ENCODE peak calls at places on chromosomes 6 and 20, in nine cellular contexts. U is A549, J is astrocyte, A is neural progenitor cell, E is heart right ventricle, D is BJ, I is NB4, W is psoas muscle, S is AG04450. B is an unnamed sample.
A peak's percentile ranks its signal among the peaks of the same experiment; 100 is the strongest.

GRCh38 chr6:88513920-88514319 is 347.8 kb upstream of the CNR1 start:
- DNase-seq in U (no peak), J (no peak), A (no peak), E (no peak), D (no peak), I (no peak), W (no peak), S (no peak), B (no peak)

GRCh38 chr20:50242863-50243609 is 52.4 kb downstream of the CEBPB start:
- DNase-seq in U (no peak), J (peak; percentile 61), A (no peak), E (no peak), D (no peak), I (no peak), W (no peak), S (no peak), B (no peak)

GRCh38 chr6:138944412-138944811 is 43.6 kb downstream of the REPS1 start:
- DNase-seq in U (peak; percentile 65), J (peak; percentile 77), A (no peak), E (no peak), D (no peak), I (no peak), W (no peak), S (peak; percentile 6), B (peak; percentile 49)

GRCh38 chr20:62642666-62643520 is 590 bp downstream of the SLCO4A1 start:
- DNase-seq in U (peak; percentile 40), J (peak; percentile 8), A (peak; percentile 57), E (peak; percentile 36), D (no peak), I (peak; percentile 68), W (no peak), S (no peak), B (no peak)

GRCh38 chr6:144134176-144134575 is 16.1 kb upstream of the STX11 start:
- DNase-seq in U (no peak), J (no peak), A (no peak), E (no peak), D (no peak), I (no peak), W (no peak), S (no peak), B (no peak)

GRCh38 chr6:159978291-159979135 is 9.6 kb downstream of the IGF2R start:
- DNase-seq in U (no peak), J (no peak), A (peak; percentile 16), E (no peak), D (no peak), I (no peak), W (no peak), S (no peak), B (no peak)

GRCh38 chr6:44594471-44594870 is 207.0 kb downstream of the CDC5L start:
- DNase-seq in U (no peak), J (no peak), A (peak; percentile 38), E (no peak), D (no peak), I (no peak), W (no peak), S (no peak), B (no peak)

GRCh38 chr6:87705070-87705691 is 3.1 kb upstream of the AKIRIN2 start:
- DNase-seq in U (peak; percentile 81), J (peak; percentile 71), A (no peak), E (no peak), D (no peak), I (peak; percentile 42), W (no peak), S (no peak), B (no peak)

GRCh38 chr6:162999575-163000285 is 272.0 kb downstream of the PACRG start:
- DNase-seq in U (no peak), J (peak; percentile 92), A (no peak), E (no peak), D (no peak), I (no peak), W (no peak), S (no peak), B (peak; percentile 75)

GRCh38 chr6:110930795-110931194 is 27.7 kb upstream of the GTF3C6 start:
- DNase-seq in U (no peak), J (no peak), A (no peak), E (no peak), D (no peak), I (no peak), W (no peak), S (no peak), B (no peak)

GRCh38 chr6:167973092-167973880 is 24.2 kb upstream of the KIF25 start:
- DNase-seq in U (no peak), J (no peak), A (peak; percentile 20), E (no peak), D (no peak), I (no peak), W (no peak), S (no peak), B (no peak)

GRCh38 chr6:6287415-6287814 is 33.0 kb downstream of the F13A1 start:
- DNase-seq in U (no peak), J (no peak), A (no peak), E (no peak), D (no peak), I (no peak), W (no peak), S (no peak), B (no peak)
- H3K4me3 ChIP-seq in U (no peak overlapping the region), J (no peak overlapping the region), A (no peak overlapping the region), E (no peak overlapping the region), D (no peak overlapping the region), I (no peak overlapping the region), W (no peak overlapping the region), S (no peak overlapping the region), B (no peak overlapping the region)

GRCh38 chr6:11179088-11179977 is 53.1 kb downstream of the NEDD9 start:
- DNase-seq in U (no peak), J (no peak), A (peak; percentile 42), E (no peak), D (no peak), I (no peak), W (no peak), S (no peak), B (no peak)

GRCh38 chr6:11181478-11182136 is 50.9 kb downstream of the NEDD9 start:
- DNase-seq in U (no peak), J (no peak), A (no peak), E (no peak), D (no peak), I (no peak), W (no peak), S (no peak), B (no peak)

GRCh38 chr6:11177271-11177670 is 55.2 kb downstream of the NEDD9 start:
- DNase-seq in U (no peak), J (no peak), A (no peak), E (no peak), D (no peak), I (no peak), W (no peak), S (no peak), B (no peak)

GRCh38 chr6:11183761-11184362 is 48.6 kb downstream of the NEDD9 start:
- DNase-seq in U (no peak), J (no peak), A (no peak), E (no peak), D (no peak), I (no peak), W (no peak), S (no peak), B (no peak)

DNA sequence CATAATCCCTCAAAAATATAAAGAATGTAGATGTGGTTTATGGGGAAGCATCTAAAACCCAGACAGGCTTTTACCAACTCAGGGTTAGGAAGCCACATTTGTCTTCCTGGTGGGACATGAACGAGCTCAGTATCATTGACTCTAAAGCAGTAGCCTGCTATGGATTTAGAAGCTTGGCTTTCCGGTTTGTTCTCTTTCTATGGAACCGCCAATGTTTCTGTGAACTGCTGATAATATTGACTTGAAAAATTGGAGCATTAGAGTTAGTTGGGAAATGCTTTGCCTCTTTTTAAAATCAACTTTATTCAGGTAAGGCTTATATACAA is 52.5 kb downstream of the NEDD9 start:
- DNase-seq in U (no peak), J (peak; percentile 34), A (no peak), E (no peak), D (no peak), I (no peak), W (no peak), S (no peak), B (no peak)
- H3K4me3 ChIP-seq in U (no peak overlapping the region), J (no peak overlapping the region), A (no peak overlapping the region), E (no peak overlapping the region), D (no peak overlapping the region), I (no peak overlapping the region), W (no peak overlapping the region), S (no peak overlapping the region), B (no peak overlapping the region)

GRCh38 chr20:61420056-61420455 is 168.0 kb downstream of the CDH4 start:
- DNase-seq in U (no peak), J (no peak), A (no peak), E (no peak), D (no peak), I (no peak), W (no peak), S (no peak), B (no peak)

GRCh38 chr20:61420781-61421180 is 168.7 kb downstream of the CDH4 start:
- DNase-seq in U (no peak), J (no peak), A (no peak), E (no peak), D (no peak), I (no peak), W (no peak), S (no peak), B (no peak)

GRCh38 chr20:61419501-61419900 is 167.4 kb downstream of the CDH4 start:
- DNase-seq in U (no peak), J (no peak), A (no peak), E (no peak), D (no peak), I (no peak), W (no peak), S (no peak), B (no peak)

GRCh38 chr20:61417221-61417941 is 165.3 kb downstream of the CDH4 start:
- DNase-seq in U (no peak), J (no peak), A (no peak), E (no peak), D (no peak), I (no peak), W (no peak), S (no peak), B (no peak)

DNA sequence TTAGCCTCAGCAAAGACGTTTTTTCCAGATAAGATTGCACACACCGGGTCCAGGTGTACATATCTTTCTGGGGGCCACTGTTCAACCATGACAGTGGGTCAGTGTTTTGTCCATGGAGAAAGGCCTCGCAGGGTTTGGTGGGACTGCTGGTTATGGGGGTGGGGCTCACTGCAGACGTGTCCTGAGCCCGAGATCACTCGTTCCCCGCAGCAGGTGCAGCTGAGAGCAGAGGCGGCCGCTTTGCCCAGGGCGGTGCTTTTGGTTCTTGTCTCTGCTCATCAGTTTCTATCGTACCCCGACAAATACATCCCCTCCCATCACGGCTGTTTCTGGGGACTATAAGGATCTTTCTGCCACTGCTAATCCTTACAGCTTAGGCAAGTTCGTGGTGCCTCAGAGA is 166.9 kb downstream of the CDH4 start:
- DNase-seq in U (no peak), J (no peak), A (no peak), E (no peak), D (no peak), I (no peak), W (no peak), S (no peak), B (no peak)
- H3K4me3 ChIP-seq in U (no peak overlapping the region), J (no peak overlapping the region), A (no peak overlapping the region), E (no peak overlapping the region), D (no peak overlapping the region), I (no peak overlapping the region), W (no peak overlapping the region), S (no peak overlapping the region), B (no peak overlapping the region)

DNA sequence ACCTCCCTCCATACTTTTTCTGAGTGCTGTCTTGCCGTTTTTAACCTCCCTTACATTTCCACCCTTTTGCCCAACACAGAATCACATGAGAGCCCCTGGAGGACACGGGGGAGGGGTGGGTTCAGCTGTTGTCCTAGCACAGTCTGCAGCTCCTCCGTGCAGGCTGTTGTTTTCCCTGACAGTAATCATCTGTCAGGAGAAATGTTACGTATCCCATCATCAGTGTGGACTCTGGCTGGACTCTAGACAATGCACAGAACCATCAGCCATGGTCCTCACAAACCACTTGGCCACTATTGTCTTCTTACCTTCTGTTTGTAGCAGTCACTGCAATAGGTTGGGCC is 92.1 kb downstream of the RIN2 start:
- DNase-seq in U (no peak), J (peak; percentile 12), A (peak; percentile 13), E (no peak), D (no peak), I (no peak), W (no peak), S (no peak), B (no peak)
- H3K4me3 ChIP-seq in U (no peak overlapping the region), J (no peak overlapping the region), A (no peak overlapping the region), E (no peak overlapping the region), D (no peak overlapping the region), I (no peak overlapping the region), W (no peak overlapping the region), S (no peak overlapping the region), B (no peak overlapping the region)